ENCODE peak calls at places on chromosomes 7 and 10, in five cellular contexts. V is AG09309, S is GM23248, H is Daoy, X is HAP-1. O is an unnamed sample.

GRCh38 chr7:148505955-148506354 is 84.6 kb upstream of the C7orf33 start:
- DNase-seq in V (no peak), S (no peak), H (no peak), X (no peak), O (no peak)

GRCh38 chr10:34661580-34661979 is 153.5 kb downstream of the PARD3 start:
- DNase-seq in V (no peak), S (no peak), H (no peak), X (no peak), O (no peak)

GRCh38 chr7:55280031-55280454 is 85.1 kb upstream of the LANCL2 start:
- DNase-seq in V (peak), S (peak), H (peak), X (peak), O (peak)

GRCh38 chr10:44647877-44648542 is 263.1 kb upstream of the CXCL12 start:
- DNase-seq in V (peak), S (peak), H (peak), X (no peak), O (no peak)

GRCh38 chr10:49613882-49614241 is at the start of gene CHAT:
- DNase-seq in V (no peak), S (no peak), H (no peak), X (no peak), O (no peak)

GRCh38 chr7:92685146-92686042 is 95.2 kb upstream of the FAM133B start:
- DNase-seq in V (no peak), S (no peak), H (no peak), X (peak), O (no peak)

GRCh38 chr7:123655614-123656013 is at the start of gene LMOD2:
- DNase-seq in V (no peak), S (no peak), H (no peak), X (no peak), O (no peak)

GRCh38 chr7:73718905-73719805 is at the start of gene STX1A:
- DNase-seq in V (no peak), S (peak), H (peak), X (peak), O (no peak)

GRCh38 chr10:89398003-89398749 is 5.8 kb downstream of the IFIT1 start:
- DNase-seq in V (no peak), S (no peak), H (no peak), X (no peak), O (peak)

GRCh38 chr10:83427101-83427500 is 712.2 kb upstream of the GHITM start:
- DNase-seq in V (no peak), S (no peak), H (no peak), X (no peak), O (no peak)

GRCh38 chr7:87375647-87376435 is 30.4 kb downstream of the CROT start:
- DNase-seq in V (no peak), S (no peak), H (no peak), X (no peak), O (no peak)

GRCh38 chr10:63496561-63496960 is 24.6 kb upstream of the REEP3 start:
- DNase-seq in V (no peak), S (no peak), H (no peak), X (no peak), O (no peak)

GRCh38 chr10:780536-781524 is 91.4 kb upstream of the DIP2C start:
- DNase-seq in V (no peak), S (no peak), H (no peak), X (no peak), O (no peak)

GRCh38 chr10:25064401-25064800 is 48.0 kb downstream of the THNSL1 start:
- DNase-seq in V (no peak), S (peak), H (no peak), X (no peak), O (no peak)

GRCh38 chr7:47816647-47817046 is 131.6 kb downstream of the PKD1L1 start:
- DNase-seq in V (peak), S (peak), H (peak), X (no peak), O (no peak)

GRCh38 chr10:92993671-92994304 is 66.8 kb upstream of the CYP26C1 start:
- DNase-seq in V (no peak), S (no peak), H (no peak), X (peak), O (no peak)

GRCh38 chr7:102186306-102186705 is 100.4 kb upstream of the SH2B2 start:
- DNase-seq in V (no peak), S (no peak), H (no peak), X (no peak), O (no peak)

GRCh38 chr7:36232971-36233550 is 80.0 kb downstream of the EEPD1 start:
- DNase-seq in V (no peak), S (no peak), H (no peak), X (no peak), O (no peak)

GRCh38 chr10:103554488-103555320 is 61.2 kb downstream of the NEURL1 start:
- DNase-seq in V (peak), S (peak), H (peak), X (peak), O (no peak)

GRCh38 chr10:18607503-18607902 is 43.9 kb downstream of the NSUN6 start:
- DNase-seq in V (peak), S (peak), H (peak), X (peak), O (peak)

GRCh38 chr7:358352-358751 is 68.4 kb downstream of the FOXL3 start:
- DNase-seq in V (no peak), S (no peak), H (no peak), X (no peak), O (no peak)

GRCh38 chr7:41956276-41956675 is 253.4 kb upstream of the INHBA start:
- DNase-seq in V (no peak), S (no peak), H (no peak), X (no peak), O (no peak)

GRCh38 chr7:55065511-55066229 is 46.9 kb downstream of the EGFR start:
- DNase-seq in V (no peak), S (peak), H (peak), X (no peak), O (peak)

GRCh38 chr7:44727346-44728262 is 21.0 kb upstream of the ZMIZ2 start:
- DNase-seq in V (peak), S (peak), H (peak), X (no peak), O (peak)

GRCh38 chr7:40211291-40212003 is 76.6 kb downstream of the SUGCT start:
- DNase-seq in V (no peak), S (peak), H (no peak), X (no peak), O (no peak)

GRCh38 chr10:17476073-17476472 is 21.7 kb upstream of the ST8SIA6 start:
- DNase-seq in V (no peak), S (no peak), H (no peak), X (no peak), O (no peak)

GRCh38 chr7:141864765-141865447 is 23.6 kb upstream of the PRSS37 start:
- DNase-seq in V (no peak), S (peak), H (no peak), X (no peak), O (peak)

GRCh38 chr7:150568714-150569113 is 1.5 kb downstream of the GIMAP4 start:
- DNase-seq in V (no peak), S (no peak), H (no peak), X (no peak), O (no peak)

GRCh38 chr10:63573068-63573697 is 52.0 kb downstream of the REEP3 start:
- DNase-seq in V (no peak), S (peak), H (no peak), X (peak), O (no peak)

GRCh38 chr7:45075871-45076796 is 12.6 kb downstream of the NACAD start:
- DNase-seq in V (no peak), S (no peak), H (no peak), X (no peak), O (no peak)

GRCh38 chr7:12067156-12067831 is 143.8 kb upstream of the TMEM106B start:
- DNase-seq in V (peak), S (peak), H (peak), X (peak), O (peak)

GRCh38 chr10:133489816-133490588 is 36.3 kb downstream of the SCART1 start:
- DNase-seq in V (no peak), S (no peak), H (no peak), X (no peak), O (no peak)

GRCh38 chr7:42527004-42527403 is 290.0 kb upstream of the GLI3 start:
- DNase-seq in V (no peak), S (peak), H (no peak), X (no peak), O (no peak)

GRCh38 chr7:77338883-77339629 is 77.1 kb downstream of the GSAP start:
- DNase-seq in V (no peak), S (no peak), H (no peak), X (no peak), O (no peak)

GRCh38 chr7:149455175-149455950 is 5.5 kb downstream of the ZNF777 start:
- DNase-seq in V (no peak), S (no peak), H (no peak), X (no peak), O (no peak)

GRCh38 chr10:110273474-110273873 is 31.2 kb downstream of the SMNDC1 start:
- DNase-seq in V (peak), S (peak), H (peak), X (no peak), O (peak)

O was measured in HS-5.